ENCODE peak calls at places on chromosomes 4 and X, in nine cellular contexts. B is fibroblast of the aortic adventitia; E is activated T-helper 9 cell treated with anti-CD3 and anti-CD28 coated beads, Interleukin-2, amount 50 U/mL, for 16 hours; X is NCI-H82; F is astrocyte of the hippocampus; H is lower leg skin; N is kidney glomerular epithelial cell; C is T-helper 17 cell; K is iris pigment epithelial cell. T is an unnamed sample.

GRCh38 chrX:148500428-148501120 is at the start of gene AFF2:
- DNase-seq in B (peak), E (peak), X (peak), F (peak), H (no peak), N (no peak), C (peak), K (peak), T (peak)

GRCh38 chr4:17309567-17310268 is 202.2 kb downstream of the QDPR start:
- DNase-seq in B (peak), E (no peak), X (no peak), F (no peak), H (no peak), N (no peak), C (no peak), K (peak), T (no peak)

GRCh38 chrX:107628662-107629532 is 587 bp downstream of the PRPS1 start:
- DNase-seq in B (no peak), E (peak), X (peak), F (peak), H (peak), N (no peak), C (peak), K (peak), T (peak)

GRCh38 chr4:3445111-3445820 is 3.5 kb downstream of the HGFAC start:
- DNase-seq in B (no peak), E (no peak), X (no peak), F (no peak), H (no peak), N (no peak), C (no peak), K (no peak), T (no peak)

GRCh38 chrX:108285918-108286317 is 152.3 kb downstream of the COL4A6 start:
- DNase-seq in B (no peak), E (no peak), X (no peak), F (no peak), H (no peak), N (no peak), C (no peak), K (no peak), T (no peak)

GRCh38 chr4:72112514-72113156 is 80.8 kb downstream of the NPFFR2 start:
- DNase-seq in B (peak), E (no peak), X (no peak), F (peak), H (no peak), N (peak), C (no peak), K (peak), T (peak)

GRCh38 chrX:154072192-154072591 is 25.3 kb downstream of the MECP2 start:
- DNase-seq in B (no peak), E (no peak), X (no peak), F (no peak), H (no peak), N (no peak), C (no peak), K (no peak), T (no peak)

GRCh38 chrX:123920065-123920785 is 41.3 kb upstream of the STAG2 start:
- DNase-seq in B (peak), E (no peak), X (no peak), F (peak), H (no peak), N (peak), C (no peak), K (peak), T (no peak)